ENCODE peak calls at places on chromosomes 12 and 14, in four cellular contexts. X is GM23338, W is left ventricle myocardium inferior, K is neuronal stem cell. S is an unnamed sample. For H3K4me1, the result is how much of the 10 kb centered on the place peaks cover.

GRCh38 chr12:103495158-103495782 is 498 bp downstream of the C12orf42 start:
- DNase-seq in X (peak), W (no peak), K (peak), S (peak)

GRCh38 chr14:83838221-83838620 is 1691.7 kb upstream of the FLRT2 start:
- DNase-seq in X (no peak), W (no peak), K (no peak), S (no peak)

GRCh38 chr12:98744692-98745091 is 99.6 kb downstream of the APAF1 start:
- DNase-seq in X (no peak), W (no peak), K (no peak), S (no peak)

GRCh38 chr12:48995061-48995879 is 3.9 kb downstream of the DDN start:
- DNase-seq in X (peak), W (peak), K (peak), S (peak)

GRCh38 chr14:100295376-100296105 is 10.7 kb downstream of the SLC25A29 start:
- DNase-seq in X (no peak), W (no peak), K (no peak), S (peak)

GRCh38 chr14:45359766-45360165 is 106.8 kb upstream of the MIS18BP1 start:
- DNase-seq in X (no peak), W (no peak), K (no peak), S (no peak)

GRCh38 chr12:95181103-95181502 is 36.2 kb downstream of the FGD6 start:
- DNase-seq in X (no peak), W (no peak), K (no peak), S (no peak)

GRCh38 chr12:116538682-116539264 is 20.4 kb upstream of the MAP1LC3B2 start:
- DNase-seq in X (peak), W (no peak), K (no peak), S (no peak)

GRCh38 chr12:27779416-27779815 is 617 bp upstream of the KLHL42 start:
- DNase-seq in X (peak), W (peak), K (no peak), S (no peak)

GRCh38 chr12:124646385-124647230 is 79.2 kb upstream of the NCOR2 start:
- DNase-seq in X (peak), W (no peak), K (no peak), S (no peak)

GRCh38 chr14:105855246-105855892 is 329.0 kb downstream of the TMEM121 start:
- DNase-seq in X (no peak), W (peak), K (no peak), S (peak)

GRCh38 chr12:71219224-71219623 is 61.4 kb upstream of the TSPAN8 start:
- DNase-seq in X (no peak), W (no peak), K (no peak), S (no peak)

GRCh38 chr12:65937181-65937641 is 112.9 kb downstream of the HMGA2 start:
- DNase-seq in X (no peak), W (no peak), K (no peak), S (no peak)

GRCh38 chr14:68104518-68104917 is 284.9 kb downstream of the RAD51B start:
- DNase-seq in X (no peak), W (no peak), K (no peak), S (no peak)

GRCh38 chr12:47802312-47802711 is 17.4 kb downstream of the HDAC7 start:
- DNase-seq in X (peak), W (no peak), K (no peak), S (no peak)

GRCh38 chr14:80403036-80403435 is 191.7 kb upstream of the DIO2 start:
- DNase-seq in X (no peak), W (no peak), K (no peak), S (no peak)

GRCh38 chr12:24045816-24046257 is 96.4 kb upstream of the SOX5 start:
- DNase-seq in X (no peak), W (no peak), K (no peak), S (no peak)

GRCh38 chr12:65308001-65308400 is 29.5 kb downstream of the MSRB3 start:
- DNase-seq in X (no peak), W (no peak), K (no peak), S (no peak)

GRCh38 chr12:124592050-124592449 is 24.6 kb upstream of the NCOR2 start:
- DNase-seq in X (no peak), W (no peak), K (no peak), S (no peak)

GRCh38 chr14:62409909-62410308 is 635.3 kb downstream of the KCNH5 start:
- DNase-seq in X (no peak), W (no peak), K (no peak), S (no peak)

GRCh38 chr14:99996951-99997571 is 68.2 kb upstream of the EVL start:
- DNase-seq in X (no peak), W (no peak), K (no peak), S (no peak)

GRCh38 chr12:132288516-132289188 is 40.7 kb downstream of the GALNT9 start:
- DNase-seq in X (no peak), W (no peak), K (no peak), S (no peak)

GRCh38 chr12:25764409-25764808 is 194.1 kb upstream of the RASSF8 start:
- DNase-seq in X (no peak), W (no peak), K (no peak), S (no peak)

GRCh38 chr12:31245822-31246469 is 80.0 kb downstream of the SINHCAF start:
- DNase-seq in X (peak), W (no peak), K (no peak), S (no peak)

GRCh38 chr12:47033081-47033480 is 46.3 kb upstream of the PCED1B start:
- DNase-seq in X (peak), W (peak), K (no peak), S (peak)

GRCh38 chr14:64971890-64972785 is at the start of gene RAB15:
- DNase-seq in X (peak), W (peak), K (no peak), S (peak)

GRCh38 chr12:104499668-104500328 is 43.0 kb downstream of the CHST11 start:
- DNase-seq in X (no peak), W (no peak), K (no peak), S (no peak)

GRCh38 chr14:69131176-69131575 is 21.7 kb downstream of the DCAF5 start:
- DNase-seq in X (no peak), W (no peak), K (no peak), S (no peak)

GRCh38 chr12:117986705-117987469 is 18.1 kb upstream of the KSR2 start:
- DNase-seq in X (no peak), W (no peak), K (no peak), S (no peak)

GRCh38 chr14:35534130-35534883 is at the start of gene INSM2:
- DNase-seq in X (peak), W (no peak), K (peak), S (peak)

GRCh38 chr12:126747530-126748149 is 1519.3 kb upstream of the TMEM132C start:
- DNase-seq in X (peak), W (peak), K (no peak), S (peak)

GRCh38 chr12:82757611-82758010 is 70.9 kb downstream of the TMTC2 start:
- DNase-seq in X (no peak), W (no peak), K (no peak), S (no peak)

GRCh38 chr12:50541139-50541538 is 36.4 kb downstream of the DIP2B start:
- DNase-seq in X (no peak), W (no peak), K (no peak), S (no peak)
- H3K4me1 ChIP-seq in X (under half), W (under half), K (under half), S (under half)

GRCh38 chr12:51869931-51870330 is 18.0 kb upstream of the ANKRD33 start:
- DNase-seq in X (no peak), W (no peak), K (no peak), S (peak)
- H3K4me3 ChIP-seq in X (peak), W (peak), K (no peak), S (no peak)

GRCh38 chr12:12804432-12804886 is 8.7 kb upstream of the DDX47 start:
- DNase-seq in X (no peak), W (no peak), K (no peak), S (no peak)
- H3K4me1 ChIP-seq in X (under half), W (half or more), K (under half), S (under half)

DNA sequence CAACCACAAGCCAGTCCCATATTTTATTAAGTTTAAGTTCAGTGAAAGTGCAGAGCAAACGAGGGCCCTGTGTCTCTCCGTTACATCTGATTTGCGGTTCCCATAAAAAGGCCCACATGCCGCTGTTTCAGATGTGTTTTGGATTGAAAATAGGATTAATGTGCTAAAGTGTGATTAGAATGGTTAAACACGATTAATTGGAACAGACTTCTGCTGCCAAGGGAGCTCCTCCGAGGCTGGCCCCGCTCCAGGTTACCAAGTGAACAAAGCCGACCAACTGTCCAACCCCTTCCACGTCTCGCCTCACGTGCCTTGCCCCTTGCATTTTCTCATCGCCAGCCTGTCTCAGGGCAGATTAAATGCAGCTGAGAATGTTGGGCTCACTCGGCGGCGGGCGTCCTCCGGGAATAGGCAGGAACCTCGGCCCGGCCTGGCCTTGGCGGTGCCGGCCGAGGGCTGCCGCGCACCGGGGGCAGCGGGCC is 166.5 kb upstream of the GSC start:
- DNase-seq in X (peak), W (peak), K (no peak), S (peak)
- H3K4me3 ChIP-seq in X (no peak), W (peak), K (no peak), S (peak)

GRCh38 chr12:54296393-54297121 is 4.3 kb downstream of the NFE2 start:
- DNase-seq in X (no peak), W (no peak), K (no peak), S (no peak)
- H3K4me1 ChIP-seq in X (under half), W (under half), K (under half), S (under half)

DNA sequence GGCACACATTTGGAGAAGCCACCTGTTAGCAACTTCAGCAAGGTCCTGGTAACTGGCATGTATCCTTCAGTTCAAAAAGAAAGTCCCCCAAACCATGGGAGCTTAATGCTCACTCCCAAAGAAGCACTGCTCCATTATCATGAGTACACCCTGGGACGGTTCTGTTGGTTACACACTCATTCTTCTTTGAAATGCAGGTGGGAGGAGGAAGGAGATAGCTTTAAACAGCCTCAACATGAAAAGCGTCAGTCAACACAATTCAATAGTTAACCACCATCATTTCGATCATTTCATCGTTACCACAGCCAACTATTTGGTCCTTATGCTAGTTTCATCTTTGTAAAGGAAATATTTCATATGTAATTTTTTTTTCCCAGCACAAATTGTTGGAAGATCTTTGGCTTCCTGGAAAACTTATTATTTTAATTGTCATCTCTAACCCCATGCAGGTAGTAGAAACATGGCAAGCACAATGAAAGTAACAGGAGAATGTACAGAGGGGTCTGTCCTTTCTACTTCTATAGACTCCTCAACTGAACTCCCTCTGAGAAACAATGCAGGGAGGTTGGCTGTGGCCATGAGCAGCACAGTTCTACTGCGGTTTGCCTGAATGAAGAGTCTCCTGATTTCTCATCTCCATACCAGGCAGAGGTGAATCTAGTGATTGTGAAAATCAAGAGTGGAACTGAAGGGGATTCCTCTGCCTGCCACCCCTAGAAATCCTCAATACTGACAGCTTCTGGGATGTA is 196.4 kb upstream of the FOXN3 start:
- DNase-seq in X (no peak), W (no peak), K (no peak), S (no peak)
- H3K4me3 ChIP-seq in X (peak), W (no peak), K (no peak), S (no peak)

DNA sequence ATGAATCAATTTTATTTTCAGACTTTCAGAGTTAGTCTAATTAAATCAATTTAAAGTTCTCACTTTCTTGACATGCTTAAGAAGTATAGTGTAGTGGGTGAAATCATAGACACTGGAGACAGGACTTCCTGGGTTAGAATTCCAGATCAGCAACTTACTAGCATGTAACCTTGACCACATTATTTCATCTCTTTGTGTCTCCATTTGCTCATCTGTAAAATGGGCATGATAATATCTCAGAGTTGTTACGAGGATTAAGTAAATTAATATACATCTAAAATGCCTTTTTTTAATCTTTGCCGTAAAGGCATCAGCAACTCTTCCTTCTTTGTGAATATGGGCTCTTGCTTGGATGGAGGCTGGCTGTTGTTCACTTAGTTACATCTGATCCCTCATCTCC is 1.3 kb upstream of the ERGIC2 start:
- DNase-seq in X (no peak), W (no peak), K (no peak), S (no peak)
- H3K4me1 ChIP-seq in X (under half), W (under half), K (under half), S (under half)

S was measured in aorta.